ENCODE peak calls at places on chromosomes 2 and 18, in ten cellular contexts. I is stomach, T is uterus, R is fibroblast of the aortic adventitia, D is foreskin fibroblast, V is K562, J is cardiac muscle cell, M is BE2C, E is tibial artery, L is ovary. F is an unnamed sample.

GRCh38 chr18:41389936-41390667 is 564.9 kb upstream of the PIK3C3 start:
- DNase-seq in I (no peak), E (no peak), R (no peak), M (no peak), T (no peak), V (no peak), J (no peak), L (no peak), D (no peak), F (no peak)

GRCh38 chr18:42048150-42048549 is 93.1 kb downstream of the PIK3C3 start:
- DNase-seq in I (no peak), R (peak), J (no peak), E (no peak), D (peak), V (no peak), T (no peak), M (no peak), L (no peak), F (no peak)

GRCh38 chr2:19360881-19361321 is 2.5 kb upstream of the OSR1 start:
- DNase-seq in E (no peak), I (no peak), J (no peak), M (no peak), L (no peak), T (no peak), D (no peak), V (no peak), R (no peak), F (no peak)

GRCh38 chr2:40178971-40179370 is 272.9 kb downstream of the SLC8A1 start:
- DNase-seq in E (no peak), L (no peak), I (no peak), V (no peak), M (no peak), R (no peak), J (no peak), D (peak), T (no peak), F (peak)

GRCh38 chr2:16630463-16630862 is 35.2 kb downstream of the CYRIA start:
- DNase-seq in T (no peak), V (no peak), J (no peak), M (no peak), L (no peak), R (no peak), E (no peak), D (no peak), I (no peak), F (peak)

GRCh38 chr18:48815581-48816324 is 135.0 kb downstream of the SMAD7 start:
- DNase-seq in V (no peak), J (no peak), E (peak), M (no peak), I (no peak), T (peak), R (no peak), L (peak), D (no peak), F (no peak)

GRCh38 chr2:240205763-240206162 is 65.3 kb upstream of the OTOS start:
- DNase-seq in M (no peak), E (no peak), L (no peak), I (no peak), J (no peak), V (no peak), R (no peak), D (no peak), T (no peak), F (no peak)

GRCh38 chr2:105787376-105788318 is 42.9 kb downstream of the NCK2 start:
- DNase-seq in T (no peak), D (no peak), V (peak), L (no peak), E (no peak), R (no peak), M (no peak), J (peak), I (no peak), F (peak)

GRCh38 chr2:219142329-219142728 is 18.3 kb downstream of the NHEJ1 start:
- DNase-seq in M (no peak), E (peak), V (no peak), J (no peak), T (no peak), R (peak), D (peak), L (no peak), I (no peak), F (no peak)

GRCh38 chr18:9804517-9805104 is 81.2 kb upstream of the TXNDC2 start:
- DNase-seq in R (no peak), T (no peak), M (no peak), E (no peak), J (no peak), L (no peak), I (no peak), V (no peak), D (peak), F (no peak)

GRCh38 chr2:109644571-109645275 is 30.6 kb downstream of the SOWAHC start:
- DNase-seq in M (no peak), I (peak), T (no peak), V (no peak), D (no peak), J (peak), L (no peak), R (peak), E (peak), F (no peak)

GRCh38 chr2:230691005-230691647 is 21.5 kb upstream of the CAB39 start:
- DNase-seq in T (no peak), E (no peak), R (peak), V (no peak), I (no peak), L (no peak), D (no peak), J (no peak), M (no peak), F (no peak)

GRCh38 chr2:25165992-25166618 is 2.3 kb downstream of the POMC start:
- DNase-seq in R (no peak), L (no peak), E (no peak), J (peak), I (peak), D (no peak), T (no peak), M (peak), V (no peak), F (peak)

GRCh38 chr2:42141687-42142475 is 27.3 kb upstream of the EML4 start:
- DNase-seq in J (peak), D (peak), T (peak), E (peak), R (peak), M (peak), L (peak), I (peak), V (peak), F (no peak)

GRCh38 chr2:237150831-237151230 is 65.1 kb downstream of the COPS8 start:
- DNase-seq in T (no peak), E (no peak), R (no peak), L (no peak), V (no peak), M (no peak), D (no peak), I (no peak), J (no peak), F (no peak)

GRCh38 chr2:232613538-232614134 is 19.8 kb upstream of the EFHD1 start:
- DNase-seq in R (no peak), E (no peak), M (no peak), T (no peak), I (no peak), J (no peak), D (no peak), L (no peak), V (no peak), F (no peak)

GRCh38 chr2:41928593-41928992 is 119.2 kb upstream of the PKDCC start:
- DNase-seq in E (no peak), M (no peak), I (no peak), L (no peak), T (no peak), J (no peak), V (no peak), R (peak), D (peak), F (no peak)

GRCh38 chr2:18763338-18763737 is 174.0 kb upstream of the NT5C1B start:
- DNase-seq in V (no peak), J (no peak), L (no peak), E (no peak), R (peak), T (no peak), M (no peak), I (no peak), D (peak), F (no peak)

GRCh38 chr18:26621161-26622026 is 73.0 kb upstream of the KCTD1 start:
- DNase-seq in V (peak), L (no peak), J (peak), T (no peak), R (peak), D (peak), I (peak), E (no peak), M (peak), F (peak)

GRCh38 chr18:26181343-26181826 is 44.9 kb upstream of the TAF4B start:
- DNase-seq in M (no peak), D (no peak), I (no peak), R (no peak), E (no peak), V (no peak), T (no peak), L (no peak), J (no peak), F (peak)

GRCh38 chr2:177881921-177882320 is 190.7 kb downstream of the PDE11A start:
- DNase-seq in D (no peak), V (no peak), M (no peak), T (no peak), R (no peak), E (no peak), L (no peak), J (no peak), I (no peak), F (no peak)

GRCh38 chr18:76752400-76752799 is 70.0 kb upstream of the ZNF236 start:
- DNase-seq in D (no peak), V (no peak), J (no peak), T (no peak), R (no peak), L (no peak), M (no peak), E (no peak), I (no peak), F (no peak)

GRCh38 chr2:190553254-190553653 is 18.7 kb upstream of the NEMP2 start:
- DNase-seq in T (no peak), J (no peak), I (no peak), D (no peak), V (no peak), E (no peak), L (no peak), R (no peak), M (no peak), F (no peak)

GRCh38 chr2:20781656-20782265 is 41.1 kb downstream of the LDAH start:
- DNase-seq in R (peak), V (peak), L (no peak), T (no peak), D (no peak), M (peak), I (no peak), E (no peak), J (peak), F (peak)

GRCh38 chr2:234211797-234212196 is 161.3 kb downstream of the SPP2 start:
- DNase-seq in J (peak), V (no peak), E (no peak), I (no peak), T (no peak), M (no peak), D (no peak), L (no peak), R (peak), F (no peak)

GRCh38 chr2:128414946-128415767 is 96.5 kb upstream of the HS6ST1 start:
- DNase-seq in T (no peak), J (no peak), E (peak), D (no peak), V (no peak), M (no peak), R (no peak), L (no peak), I (peak), F (no peak)

GRCh38 chr2:127695491-127696472 is 5.5 kb upstream of the SFT2D3 start:
- DNase-seq in L (no peak), D (peak), R (peak), T (peak), M (no peak), I (peak), J (peak), E (peak), V (no peak), F (peak)

GRCh38 chr18:56799756-56800155 is 148.6 kb downstream of the WDR7 start:
- DNase-seq in E (no peak), D (peak), T (no peak), R (peak), V (no peak), M (no peak), L (no peak), I (no peak), J (no peak), F (no peak)

GRCh38 chr2:128413718-128414341 is 95.2 kb upstream of the HS6ST1 start:
- DNase-seq in T (no peak), J (no peak), E (peak), L (no peak), I (no peak), D (no peak), V (no peak), R (no peak), M (peak), F (no peak)

GRCh38 chr2:14872779-14873325 is 240.3 kb downstream of the LRATD1 start:
- DNase-seq in E (no peak), T (no peak), L (no peak), I (no peak), V (no peak), J (no peak), M (no peak), R (no peak), D (no peak), F (no peak)

GRCh38 chr2:172806426-172807008 is 70.9 kb downstream of the RAPGEF4 start:
- DNase-seq in J (peak), R (peak), E (no peak), V (peak), M (no peak), D (peak), I (no peak), L (no peak), T (no peak), F (peak)

GRCh38 chr2:152415231-152415642 is 80.3 kb downstream of the FMNL2 start:
- DNase-seq in I (no peak), D (no peak), R (peak), V (no peak), M (no peak), J (no peak), T (no peak), E (no peak), L (no peak), F (no peak)

GRCh38 chr2:204730588-204730987 is 185.3 kb downstream of the PARD3B start:
- DNase-seq in L (no peak), R (no peak), J (no peak), M (no peak), E (no peak), T (no peak), I (no peak), D (no peak), V (no peak), F (no peak)

GRCh38 chr2:120109186-120110061 is 96.5 kb downstream of the EPB41L5 start:
- DNase-seq in J (no peak), D (peak), L (no peak), M (no peak), V (peak), R (peak), T (no peak), I (no peak), E (no peak), F (peak)

GRCh38 chr2:62197609-62198236 is 1.8 kb downstream of the B3GNT2 start:
- DNase-seq in L (peak), E (no peak), T (peak), D (no peak), M (no peak), I (peak), V (peak), R (peak), J (peak), F (peak)

GRCh38 chr2:50546790-50547189 is 485.1 kb downstream of the NRXN1 start:
- DNase-seq in J (no peak), T (no peak), M (no peak), D (no peak), R (no peak), E (no peak), L (no peak), I (no peak), V (no peak), F (no peak)

GRCh38 chr2:929965-930364 is 20.7 kb upstream of the SNTG2 start:
- DNase-seq in I (no peak), D (no peak), M (no peak), R (no peak), V (no peak), T (no peak), E (no peak), J (no peak), L (no peak), F (no peak)
- TF ChIP-seq CTCF in I (no peak), D (no peak), M (no peak), R (no peak), V (no peak), T (no peak), E (no peak), J (no peak), L (no peak), F (no peak)

GRCh38 chr2:66443977-66444855 is 9.3 kb downstream of the MEIS1 start:
- DNase-seq in L (peak), J (peak), V (no peak), E (no peak), M (no peak), R (peak), T (no peak), D (peak), I (no peak), F (no peak)
- H3K4me3 ChIP-seq in L (peak), J (peak), V (no peak), E (peak), M (no peak), R (peak), T (peak), D (peak), I (peak), F (no peak)

DNA sequence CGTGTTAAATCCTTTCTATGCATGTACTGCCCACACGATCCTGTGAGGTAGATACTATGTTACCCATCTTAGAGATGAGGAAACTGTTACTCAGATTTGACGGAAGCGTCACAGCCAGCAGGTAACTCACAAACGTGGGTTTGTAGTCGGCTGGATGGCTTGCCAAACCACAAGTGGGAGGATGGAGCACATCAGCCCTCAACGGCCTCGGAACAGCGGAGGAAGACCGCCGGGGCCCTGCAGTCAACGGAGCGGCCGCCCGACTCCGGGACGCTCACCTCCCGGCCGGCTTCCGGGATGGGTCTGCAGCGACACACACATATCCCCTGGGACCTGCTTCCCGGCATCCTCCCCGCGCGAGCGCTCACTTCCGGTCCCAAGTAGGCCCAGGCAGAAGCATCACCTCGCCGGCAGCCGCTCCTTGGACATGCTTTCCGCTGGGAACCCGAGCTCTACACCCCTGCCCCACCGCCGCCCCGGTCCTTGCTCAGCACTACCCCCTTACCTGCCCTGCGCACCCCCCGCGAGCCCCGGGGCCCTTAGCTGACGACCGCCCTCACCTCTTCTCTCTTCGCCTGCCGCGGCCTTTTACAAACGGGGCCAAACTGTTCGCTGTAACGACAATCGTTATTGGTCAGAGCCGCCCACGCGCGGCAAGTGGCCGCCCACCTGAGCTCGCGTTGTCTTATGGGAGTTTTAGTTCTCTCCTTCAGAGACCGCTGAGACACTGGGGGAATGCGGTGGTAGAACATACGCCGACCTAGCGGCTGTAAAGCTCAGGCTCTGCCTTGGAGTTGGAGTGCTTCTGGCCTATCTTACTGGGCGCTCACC is at the start of gene C2orf42:
- DNase-seq in I (peak), D (peak), J (peak), R (peak), V (peak), T (peak), M (peak), L (peak), E (peak), F (peak)
- TF ChIP-seq CTCF in I (no peak), D (no peak), J (peak), R (peak), V (peak), T (peak), M (no peak), L (peak), E (no peak), F (no peak)

GRCh38 chr2:189178007-189178406 is 1.6 kb downstream of the COL5A2 start:
- DNase-seq in R (peak), M (no peak), E (no peak), D (no peak), J (no peak), T (no peak), L (no peak), I (no peak), V (no peak), F (no peak)

GRCh38 chr2:189175869-189176431 is 3.6 kb downstream of the COL5A2 start:
- DNase-seq in V (no peak), L (no peak), E (no peak), T (no peak), J (no peak), M (no peak), I (no peak), R (peak), D (no peak), F (no peak)

GRCh38 chr2:189177441-189177840 is 2.1 kb downstream of the COL5A2 start:
- DNase-seq in I (no peak), J (no peak), E (no peak), D (no peak), L (no peak), M (no peak), V (no peak), T (no peak), R (no peak), F (no peak)

GRCh38 chr2:189168876-189169499 is 10.6 kb downstream of the COL5A2 start:
- DNase-seq in E (no peak), M (no peak), L (no peak), T (no peak), J (no peak), D (no peak), I (no peak), R (peak), V (no peak), F (no peak)

DNA sequence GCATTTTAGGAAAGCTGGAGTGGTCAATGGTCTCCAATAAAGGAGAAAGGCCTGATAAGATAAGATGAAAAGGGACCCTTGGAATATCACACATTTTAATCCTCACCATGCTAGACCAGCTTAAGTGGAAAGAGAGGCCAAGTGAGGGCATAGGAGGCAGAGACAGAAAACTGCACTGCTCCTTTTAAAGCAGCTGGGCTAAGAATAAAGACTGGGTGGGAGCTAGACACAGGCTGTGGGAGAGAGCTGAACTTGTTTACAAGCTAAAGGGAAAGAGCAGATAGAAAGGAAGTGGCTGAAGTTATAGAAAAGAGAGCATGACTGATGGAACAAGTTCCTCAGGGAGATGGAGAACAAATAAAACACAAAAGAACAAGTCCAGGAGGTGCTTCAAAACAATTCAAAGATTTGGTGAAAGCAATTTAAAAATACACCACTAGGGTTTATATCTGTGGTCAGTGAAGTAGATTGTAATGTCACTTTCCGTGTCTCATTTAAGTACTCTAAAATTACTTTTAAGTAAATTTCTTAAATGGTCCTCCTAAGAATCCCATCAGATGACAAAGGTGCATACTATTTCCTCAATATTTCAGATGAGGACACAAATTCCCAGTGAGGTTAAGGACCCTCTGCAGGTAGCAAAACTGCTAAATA is 7.5 kb downstream of the COL5A2 start:
- DNase-seq in J (peak), R (no peak), L (no peak), I (no peak), M (no peak), T (no peak), D (no peak), V (no peak), E (no peak), F (no peak)
- H3K4me3 ChIP-seq in J (no peak), R (no peak), L (no peak), I (no peak), M (no peak), T (no peak), D (peak), V (no peak), E (no peak), F (no peak)

F was measured in GM12865.